ENCODE peak calls at places on chromosomes 5 and 9, in seven cellular contexts. One of them, this sample, is unnamed. For H3K36me3, the result is how much of the 10 kb centered on the place peaks cover.

GRCh38 chr9:127627494-127627855 is 15.4 kb downstream of the STXBP1 start:
- DNase-seq in GM23338: no peak
- DNase-seq in neural progenitor cell: no peak
- DNase-seq in OCI-LY7: no peak
- DNase-seq in PC-3: no peak
- DNase-seq in HCT116: no peak
- DNase-seq in GM23248: no peak
- DNase-seq in this sample: no peak

GRCh38 chr5:132763369-132764036 is 13.5 kb downstream of the SEPTIN8 start:
- DNase-seq in GM23338: no peak
- DNase-seq in neural progenitor cell: no peak
- DNase-seq in OCI-LY7: no peak
- DNase-seq in PC-3: no peak
- DNase-seq in HCT116: no peak
- DNase-seq in GM23248: no peak
- DNase-seq in this sample: no peak

GRCh38 chr5:9207820-9208418 is 338.0 kb downstream of the SEMA5A start:
- DNase-seq in GM23338: peak
- DNase-seq in neural progenitor cell: peak
- DNase-seq in OCI-LY7: peak
- DNase-seq in PC-3: peak
- DNase-seq in HCT116: peak
- DNase-seq in GM23248: peak
- DNase-seq in this sample: peak

GRCh38 chr5:115246361-115246991 is 16.2 kb downstream of the PGGT1B start:
- DNase-seq in GM23338: peak
- DNase-seq in neural progenitor cell: peak
- DNase-seq in OCI-LY7: peak
- DNase-seq in PC-3: peak
- DNase-seq in HCT116: peak
- DNase-seq in GM23248: peak
- DNase-seq in this sample: peak

GRCh38 chr9:105338308-105338707 is 93.9 kb downstream of the SLC44A1 start:
- DNase-seq in GM23338: no peak
- DNase-seq in neural progenitor cell: no peak
- DNase-seq in OCI-LY7: no peak
- DNase-seq in PC-3: no peak
- DNase-seq in HCT116: no peak
- DNase-seq in GM23248: no peak
- DNase-seq in this sample: no peak

GRCh38 chr9:80878556-80878955 is 810.8 kb downstream of the TLE1 start:
- DNase-seq in GM23338: no peak
- DNase-seq in neural progenitor cell: no peak
- DNase-seq in OCI-LY7: no peak
- DNase-seq in PC-3: no peak
- DNase-seq in HCT116: no peak
- DNase-seq in GM23248: no peak
- DNase-seq in this sample: no peak

GRCh38 chr9:126276056-126276728 is 50.4 kb upstream of the MVB12B start:
- DNase-seq in GM23338: no peak
- DNase-seq in neural progenitor cell: no peak
- DNase-seq in OCI-LY7: no peak
- DNase-seq in PC-3: no peak
- DNase-seq in HCT116: no peak
- DNase-seq in GM23248: no peak
- DNase-seq in this sample: no peak

GRCh38 chr9:38057416-38058195 is 11.4 kb downstream of the SHB start:
- DNase-seq in GM23338: no peak
- DNase-seq in neural progenitor cell: peak
- DNase-seq in OCI-LY7: no peak
- DNase-seq in PC-3: no peak
- DNase-seq in HCT116: no peak
- DNase-seq in GM23248: no peak
- DNase-seq in this sample: no peak

GRCh38 chr5:154118832-154119442 is 71.6 kb upstream of the GALNT10 start:
- DNase-seq in GM23338: no peak
- DNase-seq in neural progenitor cell: no peak
- DNase-seq in OCI-LY7: peak
- DNase-seq in PC-3: peak
- DNase-seq in HCT116: no peak
- DNase-seq in GM23248: peak
- DNase-seq in this sample: peak

GRCh38 chr5:77972545-77973252 is 196.6 kb upstream of the TBCA start:
- DNase-seq in GM23338: peak
- DNase-seq in neural progenitor cell: peak
- DNase-seq in OCI-LY7: no peak
- DNase-seq in PC-3: no peak
- DNase-seq in HCT116: no peak
- DNase-seq in GM23248: peak
- DNase-seq in this sample: peak

GRCh38 chr5:62969409-62970120 is 390.9 kb downstream of the LRRC70 start:
- DNase-seq in GM23338: no peak
- DNase-seq in neural progenitor cell: no peak
- DNase-seq in OCI-LY7: no peak
- DNase-seq in PC-3: no peak
- DNase-seq in HCT116: no peak
- DNase-seq in GM23248: no peak
- DNase-seq in this sample: no peak

GRCh38 chr9:32899181-32899580 is 102.2 kb downstream of the APTX start:
- DNase-seq in GM23338: no peak
- DNase-seq in neural progenitor cell: no peak
- DNase-seq in OCI-LY7: no peak
- DNase-seq in PC-3: peak
- DNase-seq in HCT116: no peak
- DNase-seq in GM23248: peak
- DNase-seq in this sample: no peak

GRCh38 chr9:116327702-116328440 is 174.3 kb downstream of the PAPPA start:
- DNase-seq in GM23338: no peak
- DNase-seq in neural progenitor cell: no peak
- DNase-seq in OCI-LY7: no peak
- DNase-seq in PC-3: no peak
- DNase-seq in HCT116: no peak
- DNase-seq in GM23248: peak
- DNase-seq in this sample: no peak

GRCh38 chr5:35195472-35195852 is 34.8 kb downstream of the PRLR start:
- DNase-seq in GM23338: no peak
- DNase-seq in neural progenitor cell: no peak
- DNase-seq in OCI-LY7: no peak
- DNase-seq in PC-3: no peak
- DNase-seq in HCT116: no peak
- DNase-seq in GM23248: no peak
- DNase-seq in this sample: peak

GRCh38 chr5:165722401-165722800 is 2217.0 kb downstream of the MAT2B start:
- DNase-seq in GM23338: no peak
- DNase-seq in neural progenitor cell: no peak
- DNase-seq in OCI-LY7: no peak
- DNase-seq in PC-3: no peak
- DNase-seq in HCT116: no peak
- DNase-seq in GM23248: no peak
- DNase-seq in this sample: no peak

GRCh38 chr9:128523199-128523925 is 18.8 kb downstream of the GLE1 start:
- DNase-seq in GM23338: peak
- DNase-seq in neural progenitor cell: peak
- DNase-seq in OCI-LY7: no peak
- DNase-seq in PC-3: no peak
- DNase-seq in HCT116: no peak
- DNase-seq in GM23248: peak
- DNase-seq in this sample: peak

GRCh38 chr5:57174128-57174849 is 430 bp downstream of the GPBP1 start:
- DNase-seq in GM23338: peak
- DNase-seq in neural progenitor cell: no peak
- DNase-seq in OCI-LY7: peak
- DNase-seq in PC-3: peak
- DNase-seq in HCT116: no peak
- DNase-seq in GM23248: peak
- DNase-seq in this sample: peak

GRCh38 chr5:114561415-114561814 is 199.5 kb downstream of the KCNN2 start:
- DNase-seq in GM23338: no peak
- DNase-seq in neural progenitor cell: no peak
- DNase-seq in OCI-LY7: no peak
- DNase-seq in PC-3: no peak
- DNase-seq in HCT116: no peak
- DNase-seq in GM23248: no peak
- DNase-seq in this sample: no peak

GRCh38 chr9:82254646-82255367 is 266.2 kb downstream of the SPATA31D1 start:
- DNase-seq in GM23338: no peak
- DNase-seq in neural progenitor cell: no peak
- DNase-seq in OCI-LY7: no peak
- DNase-seq in PC-3: peak
- DNase-seq in HCT116: no peak
- DNase-seq in GM23248: peak
- DNase-seq in this sample: no peak

GRCh38 chr5:125196479-125197183 is 450.2 kb upstream of the ZNF608 start:
- DNase-seq in GM23338: no peak
- DNase-seq in neural progenitor cell: peak
- DNase-seq in OCI-LY7: no peak
- DNase-seq in PC-3: no peak
- DNase-seq in HCT116: no peak
- DNase-seq in GM23248: no peak
- DNase-seq in this sample: no peak

GRCh38 chr9:73042155-73042554 is 89.3 kb upstream of the ALDH1A1 start:
- DNase-seq in GM23338: no peak
- DNase-seq in neural progenitor cell: no peak
- DNase-seq in OCI-LY7: no peak
- DNase-seq in PC-3: no peak
- DNase-seq in HCT116: no peak
- DNase-seq in GM23248: peak
- DNase-seq in this sample: peak

GRCh38 chr9:4887556-4887955 is 94.8 kb downstream of the RCL1 start:
- DNase-seq in GM23338: no peak
- DNase-seq in neural progenitor cell: no peak
- DNase-seq in OCI-LY7: no peak
- DNase-seq in PC-3: no peak
- DNase-seq in HCT116: no peak
- DNase-seq in GM23248: peak
- DNase-seq in this sample: no peak

DNA sequence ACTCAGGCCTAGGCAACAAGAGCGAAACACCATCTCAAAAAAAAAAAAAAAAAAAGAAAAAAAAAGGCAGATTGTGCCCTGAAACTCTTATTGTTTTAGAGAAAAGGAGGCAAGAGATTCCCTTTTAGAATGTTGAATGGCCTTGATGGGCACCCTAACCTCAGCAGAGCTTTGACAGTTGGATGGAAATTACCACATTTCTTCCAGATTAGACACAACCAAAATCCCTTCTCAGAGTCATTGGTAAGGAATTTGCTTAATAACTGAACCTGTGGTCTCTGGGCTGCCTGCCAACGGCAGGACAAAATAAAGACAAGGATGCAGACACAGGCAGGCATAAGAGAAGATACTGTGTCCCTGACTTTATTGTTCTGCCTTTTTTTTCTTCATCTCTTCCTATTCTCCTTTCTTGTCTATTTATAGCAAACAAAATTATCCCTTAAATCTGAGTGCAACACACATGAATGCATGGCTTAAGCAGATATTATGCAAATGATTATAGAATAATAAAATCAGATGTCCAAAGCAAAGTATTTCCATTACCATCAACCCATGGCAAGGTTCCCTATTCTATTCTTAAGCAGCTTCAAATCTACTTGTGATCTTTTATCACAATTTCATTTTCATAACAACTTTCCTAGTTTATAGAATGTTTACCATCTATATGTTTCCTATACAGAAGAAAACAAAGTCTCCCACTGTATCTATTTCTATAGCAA is 37.3 kb upstream of the TRIO start:
- DNase-seq in GM23338: no peak
- DNase-seq in neural progenitor cell: no peak
- DNase-seq in OCI-LY7: no peak
- DNase-seq in PC-3: peak
- DNase-seq in HCT116: peak
- DNase-seq in GM23248: peak
- DNase-seq in this sample: peak
- H3K4me2 ChIP-seq in GM23338: no peak
- H3K4me2 ChIP-seq in neural progenitor cell: no peak
- H3K4me2 ChIP-seq in OCI-LY7: no peak
- H3K4me2 ChIP-seq in PC-3: peak
- H3K4me2 ChIP-seq in HCT116: peak
- H3K4me2 ChIP-seq in GM23248: peak
- H3K4me2 ChIP-seq in this sample: no peak

GRCh38 chr5:143316844-143317631 is 86.4 kb downstream of the NR3C1 start:
- DNase-seq in GM23338: no peak
- DNase-seq in neural progenitor cell: no peak
- DNase-seq in OCI-LY7: no peak
- DNase-seq in PC-3: peak
- DNase-seq in HCT116: no peak
- DNase-seq in GM23248: peak
- DNase-seq in this sample: no peak
- TF ChIP-seq EZH2phosphoT487 in GM23338: no peak
- TF ChIP-seq EZH2phosphoT487 in neural progenitor cell: no peak
- TF ChIP-seq EZH2phosphoT487 in OCI-LY7: no peak
- TF ChIP-seq EZH2phosphoT487 in PC-3: no peak
- TF ChIP-seq EZH2phosphoT487 in HCT116: no peak
- TF ChIP-seq EZH2phosphoT487 in GM23248: no peak
- TF ChIP-seq EZH2phosphoT487 in this sample: no peak

DNA sequence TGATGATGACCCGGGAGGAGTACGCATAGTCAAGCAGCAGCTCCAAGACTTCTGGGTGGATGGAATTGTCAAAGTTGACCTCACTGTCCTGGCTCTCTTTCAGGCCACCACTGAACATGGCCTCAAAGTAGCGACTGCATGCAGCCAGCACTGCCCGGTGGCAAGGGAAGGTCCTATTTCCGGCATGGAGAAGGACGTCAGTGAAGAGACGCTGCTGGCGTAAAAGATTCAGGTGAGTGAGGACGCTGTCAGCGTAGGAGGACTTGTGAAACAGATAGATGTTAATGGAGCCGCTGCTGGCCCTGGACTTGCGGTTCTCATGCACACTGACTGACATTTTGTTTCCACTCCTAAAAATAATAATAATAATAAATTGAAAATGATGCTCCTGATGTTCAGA is 4.4 kb downstream of the ENC1 start:
- DNase-seq in GM23338: no peak
- DNase-seq in neural progenitor cell: no peak
- DNase-seq in OCI-LY7: no peak
- DNase-seq in PC-3: no peak
- DNase-seq in HCT116: no peak
- DNase-seq in GM23248: no peak
- DNase-seq in this sample: no peak
- H3K36me3 ChIP-seq in GM23338: under half
- H3K36me3 ChIP-seq in neural progenitor cell: under half
- H3K36me3 ChIP-seq in OCI-LY7: under half
- H3K36me3 ChIP-seq in PC-3: under half
- H3K36me3 ChIP-seq in HCT116: under half
- H3K36me3 ChIP-seq in GM23248: under half
- H3K36me3 ChIP-seq in this sample: under half

GRCh38 chr9:71797266-71797665 is 29.0 kb upstream of the CEMIP2 start:
- DNase-seq in GM23338: no peak
- DNase-seq in neural progenitor cell: no peak
- DNase-seq in OCI-LY7: no peak
- DNase-seq in PC-3: no peak
- DNase-seq in HCT116: no peak
- DNase-seq in GM23248: no peak
- DNase-seq in this sample: no peak
- H3K4me2 ChIP-seq in GM23338: no peak
- H3K4me2 ChIP-seq in neural progenitor cell: no peak
- H3K4me2 ChIP-seq in OCI-LY7: no peak
- H3K4me2 ChIP-seq in PC-3: no peak
- H3K4me2 ChIP-seq in HCT116: no peak
- H3K4me2 ChIP-seq in GM23248: no peak
- H3K4me2 ChIP-seq in this sample: no peak

This sample was measured in hepatocyte.